ENCODE peak calls at places on chromosome 12, in ten cellular contexts. P is ELR; O is WTC11; E is NB4; R is CMK; D is activated T-helper 1 cell treated with anti-CD3 and anti-CD28 coated beads, Interleukin-12 subunit alpha, Interleukin-12 subunit beta, Interleukin-2, Interleukin-4 antibody, amounts not matched to agents 30 ng/mL and 10 ng/mL and 1 ng/mL, durations not matched to agents 14 hours and 24 hours and 36 hours; J is progenitor cell of endocrine pancreas; H is activated CD4-positive, alpha-beta T cell treated with anti-CD3 and anti-CD28 coated beads, Interleukin-2, amount 50 U/mL, for 48 hours; A is T-helper 1 cell; L is HFFc6. X is an unnamed sample.

GRCh38 chr12:3772380-3772779 is 19.5 kb upstream of the CRACR2A start:
- DNase-seq in P (peak; percentile 73), O (no peak), E (no peak), R (no peak), D (no peak), J (no peak), H (no peak), A (no peak), L (no peak), X (no peak)

GRCh38 chr12:109713187-109713984 is at the start of gene FAM222A:
- DNase-seq in P (peak; percentile 94), O (peak; percentile 96), E (peak; percentile 99), R (peak; percentile 85), D (peak; percentile 94), J (peak; percentile 97), H (peak; percentile 93), A (peak; percentile 96), L (peak; percentile 94), X (peak; percentile 99)

GRCh38 chr12:124053855-124054254 is 80.8 kb downstream of the ZNF664 start:
- DNase-seq in P (peak; percentile 68), O (peak; percentile 70), E (peak; percentile 54), R (no peak), D (no peak), J (no peak), H (no peak), A (no peak), L (peak; percentile 48), X (peak; percentile 39)

GRCh38 chr12:116276433-116277216 is 868 bp downstream of the MED13L start:
- DNase-seq in P (peak; percentile 74), O (peak; percentile 61), E (peak; percentile 85), R (no peak), D (peak; percentile 67), J (peak; percentile 62), H (peak; percentile 62), A (peak; percentile 36), L (peak; percentile 60), X (peak; percentile 66)

GRCh38 chr12:123498126-123498825 is 35.2 kb downstream of the RILPL1 start:
- DNase-seq in P (no peak), O (no peak), E (peak; percentile 50), R (no peak), D (no peak), J (no peak), H (no peak), A (no peak), L (no peak), X (no peak)

GRCh38 chr12:43109626-43110345 is 442.2 kb downstream of the ADAMTS20 start:
- DNase-seq in P (no peak), O (no peak), E (no peak), R (no peak), D (no peak), J (no peak), H (no peak), A (no peak), L (no peak), X (no peak)

GRCh38 chr12:10540776-10541205 is 35.1 kb downstream of the EIF2S3B start:
- DNase-seq in P (peak; percentile 84), O (no peak), E (no peak), R (no peak), D (no peak), J (no peak), H (no peak), A (no peak), L (peak; percentile 38), X (no peak)

GRCh38 chr12:57771271-57771872 is 533 bp downstream of the METTL1 start:
- DNase-seq in P (peak; percentile 95), O (peak; percentile 93), E (peak; percentile 98), R (peak; percentile 75), D (peak; percentile 78), J (peak; percentile 59), H (peak; percentile 96), A (peak; percentile 59), L (peak; percentile 80), X (peak; percentile 85)

GRCh38 chr12:68236421-68237059 is 10.9 kb upstream of the IL26 start:
- DNase-seq in P (peak; percentile 16), O (no peak), E (peak; percentile 64), R (no peak), D (peak; percentile 39), J (no peak), H (peak; percentile 35), A (no peak), L (no peak), X (no peak)

GRCh38 chr12:124754949-124755800 is 108.5 kb downstream of the SCARB1 start:
- DNase-seq in P (peak; percentile 29), O (peak; percentile 52), E (peak; percentile 99), R (no peak), D (no peak), J (no peak), H (no peak), A (no peak), L (peak; percentile 78), X (peak; percentile 86)

X was measured in putamen.